ENCODE peak calls at places on chromosomes 12 and 14, in five cellular contexts. O is GDM1, L is DMS79, E is GM12891, I is fibroblast of mammary gland. G is an unnamed sample.

GRCh38 chr12:22866406-22866805 is 241.4 kb downstream of the ETNK1 start:
- DNase-seq in O (no peak), L (no peak), E (no peak), I (peak), G (no peak)

GRCh38 chr12:80709811-80710726 is 2.6 kb downstream of the MYF6 start:
- DNase-seq in O (no peak), L (no peak), E (no peak), I (no peak), G (no peak)

GRCh38 chr14:49303952-49304516 is 282.1 kb downstream of the RPS29 start:
- DNase-seq in O (no peak), L (no peak), E (no peak), I (peak), G (peak)

GRCh38 chr12:130153803-130154202 is 8.5 kb upstream of the FZD10 start:
- DNase-seq in O (no peak), L (no peak), E (no peak), I (no peak), G (no peak)

GRCh38 chr14:103535081-103535890 is 6.3 kb downstream of the TRMT61A start:
- DNase-seq in O (no peak), L (no peak), E (no peak), I (no peak), G (no peak)

GRCh38 chr12:82687020-82687951 is 580 bp downstream of the TMTC2 start:
- DNase-seq in O (no peak), L (no peak), E (peak), I (peak), G (peak)

GRCh38 chr12:18068355-18068754 is 21.6 kb downstream of the RERGL start:
- DNase-seq in O (no peak), L (no peak), E (no peak), I (no peak), G (no peak)

GRCh38 chr12:10283028-10283427 is 24.6 kb upstream of the KLRD1 start:
- DNase-seq in O (no peak), L (peak), E (no peak), I (no peak), G (no peak)

GRCh38 chr12:1972260-1972659 is 32.0 kb downstream of the DCP1B start:
- DNase-seq in O (no peak), L (no peak), E (no peak), I (peak), G (peak)

GRCh38 chr14:68662395-68662794 is 130.5 kb downstream of the ZFP36L1 start:
- DNase-seq in O (no peak), L (no peak), E (no peak), I (peak), G (peak)

GRCh38 chr14:59215353-59215752 is 26.9 kb downstream of the DAAM1 start:
- DNase-seq in O (no peak), L (no peak), E (no peak), I (peak), G (no peak)

GRCh38 chr12:102769323-102769916 is 147.6 kb downstream of the PAH start:
- DNase-seq in O (peak), L (no peak), E (peak), I (peak), G (peak)

GRCh38 chr14:105425823-105426247 is 6.2 kb downstream of the MTA1 start:
- DNase-seq in O (no peak), L (no peak), E (no peak), I (no peak), G (no peak)

GRCh38 chr14:36582011-36582873 is at the start of gene NKX2-8:
- DNase-seq in O (no peak), L (peak), E (no peak), I (no peak), G (no peak)

G was measured in EH.